ENCODE peak calls at places on chromosomes 6 and 20, in six cellular contexts. U, C, H, I, Y and R are unnamed samples.

GRCh38 chr6:130473886-130474285 is 108.1 kb downstream of the TMEM200A start:
- DNase-seq in U (no peak), C (no peak), H (no peak), I (peak), Y (no peak), R (no peak)

GRCh38 chr20:57313230-57313629 is 16.4 kb upstream of the SPO11 start:
- DNase-seq in U (no peak), C (no peak), H (no peak), I (no peak), Y (no peak), R (no peak)

GRCh38 chr6:33028220-33028849 is 18.9 kb upstream of the HLA-DOA start:
- DNase-seq in U (no peak), C (no peak), H (no peak), I (no peak), Y (no peak), R (peak)

GRCh38 chr6:35048631-35049083 is 92.5 kb downstream of the TCP11 start:
- DNase-seq in U (peak), C (no peak), H (no peak), I (peak), Y (no peak), R (no peak)

GRCh38 chr20:5058873-5059272 is 57.6 kb upstream of the SLC23A2 start:
- DNase-seq in U (no peak), C (no peak), H (no peak), I (no peak), Y (no peak), R (no peak)

GRCh38 chr6:169051371-169051770 is 202.3 kb downstream of the THBS2 start:
- DNase-seq in U (no peak), C (no peak), H (no peak), I (no peak), Y (no peak), R (no peak)

GRCh38 chr6:113980937-113981554 is 10.1 kb upstream of the HDAC2 start:
- DNase-seq in U (no peak), C (no peak), H (no peak), I (no peak), Y (peak), R (peak)

GRCh38 chr6:53437557-53438202 is 88.9 kb upstream of the ELOVL5 start:
- DNase-seq in U (peak), C (no peak), H (no peak), I (peak), Y (peak), R (peak)

GRCh38 chr6:86107985-86108384 is 465.3 kb upstream of the SYNCRIP start:
- DNase-seq in U (no peak), C (no peak), H (no peak), I (no peak), Y (no peak), R (no peak)

GRCh38 chr6:131281471-131282270 is 146.4 kb downstream of the AKAP7 start:
- DNase-seq in U (peak), C (no peak), H (no peak), I (peak), Y (no peak), R (no peak)

GRCh38 chr6:6918216-6918983 is 189.4 kb upstream of the RREB1 start:
- DNase-seq in U (no peak), C (no peak), H (no peak), I (peak), Y (peak), R (peak)

GRCh38 chr20:61966492-61967244 is 99.0 kb downstream of the TAF4 start:
- DNase-seq in U (no peak), C (no peak), H (no peak), I (no peak), Y (no peak), R (no peak)

GRCh38 chr6:116444092-116444491 is 17.1 kb upstream of the CALHM6 start:
- DNase-seq in U (peak), C (no peak), H (no peak), I (no peak), Y (peak), R (no peak)

GRCh38 chr20:54524849-54525248 is 49.5 kb downstream of the DOK5 start:
- DNase-seq in U (no peak), C (no peak), H (no peak), I (no peak), Y (no peak), R (no peak)